ENCODE peak calls at places on chromosomes 2 and 18, in six cellular contexts. X is omental fat pad, N is tibial artery, Z is WTC11, C is IMR-90, G is hepatocyte. L is an unnamed sample.

GRCh38 chr18:73564073-73564472 is 583.6 kb downstream of the FBXO15 start:
- DNase-seq in G (peak), N (no peak), X (no peak), C (peak), Z (no peak), L (no peak)

GRCh38 chr18:38174594-38174993 is 609.0 kb upstream of the CELF4 start:
- DNase-seq in X (no peak), C (no peak), G (peak), Z (no peak), N (no peak), L (no peak)

GRCh38 chr2:218886461-218886947 is 5.9 kb downstream of the WNT10A start:
- DNase-seq in C (no peak), N (no peak), Z (no peak), G (no peak), X (no peak), L (no peak)

GRCh38 chr2:159226059-159226461 is 60.4 kb downstream of the WDSUB1 start:
- DNase-seq in N (no peak), X (no peak), C (peak), G (no peak), Z (no peak), L (no peak)

GRCh38 chr18:48959921-48960920 is 9.5 kb upstream of the SMAD7 start:
- DNase-seq in Z (peak), G (peak), C (peak), X (no peak), N (no peak), L (no peak)

GRCh38 chr2:41826921-41827320 is 220.9 kb upstream of the PKDCC start:
- DNase-seq in C (no peak), G (no peak), X (no peak), Z (no peak), N (no peak), L (no peak)

GRCh38 chr2:55080204-55080738 is 30.0 kb upstream of the RTN4 start:
- DNase-seq in N (no peak), Z (no peak), C (no peak), X (no peak), G (no peak), L (no peak)

GRCh38 chr2:125160947-125161346 is 1135.9 kb downstream of the CNTNAP5 start:
- DNase-seq in X (no peak), Z (no peak), G (no peak), N (no peak), C (no peak), L (no peak)

GRCh38 chr2:39156107-39156506 is 35.3 kb upstream of the SOS1 start:
- DNase-seq in C (peak), N (no peak), G (no peak), X (no peak), Z (no peak), L (no peak)

GRCh38 chr2:190050001-190050400 is 12.5 kb downstream of the MSTN start:
- DNase-seq in C (peak), N (no peak), G (no peak), Z (no peak), X (no peak), L (no peak)

GRCh38 chr2:160411167-160411566 is 82.4 kb downstream of the RBMS1 start:
- DNase-seq in G (no peak), N (no peak), X (no peak), Z (no peak), C (no peak), L (no peak)

GRCh38 chr2:20649586-20650375 is 1.1 kb downstream of the HS1BP3 start:
- DNase-seq in G (no peak), Z (no peak), C (no peak), N (no peak), X (no peak), L (no peak)

GRCh38 chr18:55199291-55199963 is 240.2 kb upstream of the CCDC68 start:
- DNase-seq in Z (no peak), C (no peak), N (no peak), X (no peak), G (no peak), L (no peak)

GRCh38 chr2:190537765-190538164 is 3.2 kb upstream of the NEMP2 start:
- DNase-seq in Z (no peak), G (no peak), C (peak), N (no peak), X (no peak), L (no peak)

GRCh38 chr2:189022002-189022401 is 47.8 kb downstream of the COL3A1 start:
- DNase-seq in C (peak), Z (no peak), X (no peak), N (no peak), G (peak), L (no peak)

GRCh38 chr2:193141998-193142397 is 947.3 kb upstream of the TMEFF2 start:
- DNase-seq in C (no peak), X (no peak), G (no peak), N (no peak), Z (no peak), L (no peak)

GRCh38 chr18:7890078-7890477 is 323.0 kb downstream of the PTPRM start:
- DNase-seq in N (no peak), G (no peak), Z (no peak), X (no peak), C (no peak), L (no peak)

GRCh38 chr2:227862227-227862740 is 9.1 kb upstream of the DAW1 start:
- DNase-seq in X (no peak), G (peak), N (no peak), C (peak), Z (no peak), L (no peak)

GRCh38 chr2:169118060-169118459 is 48.7 kb downstream of the DHRS9 start:
- DNase-seq in C (no peak), N (no peak), G (no peak), Z (no peak), X (no peak), L (no peak)

GRCh38 chr2:167550448-167550847 is 662.2 kb downstream of the XIRP2 start:
- DNase-seq in N (no peak), C (peak), Z (no peak), G (peak), X (no peak), L (no peak)

GRCh38 chr2:158473719-158474392 is 17.1 kb downstream of the PKP4 start:
- DNase-seq in X (no peak), G (no peak), N (no peak), Z (no peak), C (no peak), L (no peak)

GRCh38 chr2:11539317-11540147 is 5.7 kb downstream of the GREB1 start:
- DNase-seq in G (no peak), Z (no peak), X (no peak), N (no peak), C (no peak), L (no peak)

GRCh38 chr2:130882111-130882510 is 45.4 kb downstream of the ARHGEF4 start:
- DNase-seq in C (no peak), Z (no peak), N (no peak), G (no peak), X (no peak), L (no peak)

GRCh38 chr2:183532514-183532913 is 408.3 kb downstream of the NUP35 start:
- DNase-seq in Z (no peak), G (no peak), C (no peak), N (no peak), X (no peak), L (no peak)

GRCh38 chr18:7941533-7941932 is 374.4 kb downstream of the PTPRM start:
- DNase-seq in Z (no peak), G (no peak), C (no peak), N (no peak), X (no peak), L (no peak)

GRCh38 chr2:113978524-113979171 is 88.8 kb downstream of the ACTR3 start:
- DNase-seq in X (no peak), C (no peak), Z (no peak), N (no peak), G (no peak), L (no peak)

GRCh38 chr2:231701456-231702373 is 6.6 kb upstream of the PTMA start:
- DNase-seq in Z (no peak), X (no peak), C (peak), N (no peak), G (peak), L (no peak)

GRCh38 chr18:79400591-79401381 is 5.1 kb downstream of the NFATC1 start:
- DNase-seq in Z (no peak), G (no peak), N (no peak), C (no peak), X (no peak), L (no peak)

GRCh38 chr2:145752091-145752806 is 1232.3 kb upstream of the ZEB2 start:
- DNase-seq in Z (no peak), N (peak), X (no peak), C (peak), G (peak), L (no peak)

GRCh38 chr2:112713585-112713925 is 7.3 kb upstream of the NT5DC4 start:
- DNase-seq in Z (no peak), C (no peak), G (no peak), X (no peak), N (no peak), L (no peak)

GRCh38 chr2:190458352-190459107 is 50.4 kb downstream of the MFSD6 start:
- DNase-seq in X (no peak), G (no peak), C (no peak), N (no peak), Z (no peak), L (no peak)

GRCh38 chr18:12741351-12741750 is 38.5 kb downstream of the PSMG2 start:
- DNase-seq in N (no peak), Z (no peak), C (peak), G (no peak), X (no peak), L (no peak)

GRCh38 chr2:216519154-216519762 is 20.6 kb downstream of the RPL37A start:
- DNase-seq in N (no peak), G (peak), Z (peak), C (peak), X (peak), L (no peak)

GRCh38 chr18:3451166-3451988 is 1.4 kb downstream of the TGIF1 start:
- DNase-seq in G (peak), C (peak), Z (peak), X (peak), N (peak), L (peak)

GRCh38 chr2:174788291-174788929 is 24.1 kb upstream of the CHRNA1 start:
- DNase-seq in C (peak), X (no peak), N (no peak), Z (peak), G (no peak), L (no peak)

GRCh38 chr2:48900321-48901014 is 144.9 kb upstream of the LHCGR start:
- DNase-seq in Z (no peak), G (no peak), X (no peak), N (no peak), C (no peak), L (no peak)

GRCh38 chr2:25328152-25329085 is 13.3 kb downstream of the DNMT3A start:
- DNase-seq in X (no peak), G (no peak), N (no peak), C (no peak), Z (no peak), L (no peak)

GRCh38 chr18:47800192-47800591 is 130.3 kb downstream of the SMAD2 start:
- DNase-seq in G (no peak), X (no peak), C (no peak), N (no peak), Z (no peak), L (no peak)

DNA sequence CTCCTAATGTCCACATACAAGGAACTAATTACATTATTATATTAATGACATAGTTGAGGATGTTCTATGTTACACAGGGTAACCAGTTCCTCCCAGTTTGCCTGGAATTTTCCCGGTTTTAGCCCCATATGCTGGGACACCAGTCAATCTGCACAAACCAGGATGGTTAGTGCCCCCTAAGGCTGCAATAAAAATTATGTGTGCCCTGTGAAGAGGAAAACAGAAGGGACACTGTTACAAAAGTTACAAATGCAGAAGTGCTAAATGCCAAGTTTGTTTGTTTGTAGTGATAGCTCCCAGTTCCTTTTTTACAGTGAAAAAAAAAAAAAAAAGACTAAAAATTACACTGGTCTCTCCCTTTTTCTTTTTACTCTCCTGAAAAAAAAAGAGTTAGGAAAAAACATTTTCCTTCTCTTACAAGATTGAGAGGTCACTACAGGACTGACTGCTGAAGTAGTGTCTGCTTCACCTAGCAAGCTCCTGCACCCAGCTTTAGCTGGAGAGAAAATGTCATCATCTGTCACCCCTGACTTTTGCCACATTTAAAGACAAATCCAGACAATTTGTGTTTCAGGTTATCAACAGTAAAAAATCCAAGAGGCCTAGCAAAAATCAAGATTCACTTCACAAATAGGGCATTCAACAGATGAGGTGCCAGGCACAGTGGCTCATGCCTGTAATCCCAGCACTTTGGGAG is 3.2 kb downstream of the ANKRD44 start:
- DNase-seq in N (no peak), Z (no peak), G (no peak), C (no peak), X (no peak), L (no peak)
- TF ChIP-seq CTCF in N (no peak), Z (no peak), G (peak), C (no peak), X (no peak), L (no peak)

GRCh38 chr18:50143295-50143694 is 51.7 kb downstream of the MYO5B start:
- DNase-seq in G (no peak), N (no peak), Z (no peak), C (no peak), X (no peak), L (no peak)
- TF ChIP-seq CTCF in G (no peak), N (no peak), Z (no peak), C (no peak), X (no peak), L (no peak)

GRCh38 chr2:10028407-10028987 is 14.9 kb upstream of the KLF11 start:
- DNase-seq in X (no peak), Z (no peak), C (no peak), N (no peak), G (no peak), L (no peak)
- TF ChIP-seq CTCF in X (no peak), Z (no peak), C (no peak), N (no peak), G (no peak), L (no peak)

GRCh38 chr2:80340022-80340421 is 35.5 kb upstream of the LRRTM1 start:
- DNase-seq in X (no peak), N (no peak), G (no peak), C (no peak), Z (no peak), L (no peak)

GRCh38 chr2:80335411-80335810 is 30.9 kb upstream of the LRRTM1 start:
- DNase-seq in Z (no peak), N (no peak), G (no peak), X (no peak), C (no peak), L (no peak)

DNA sequence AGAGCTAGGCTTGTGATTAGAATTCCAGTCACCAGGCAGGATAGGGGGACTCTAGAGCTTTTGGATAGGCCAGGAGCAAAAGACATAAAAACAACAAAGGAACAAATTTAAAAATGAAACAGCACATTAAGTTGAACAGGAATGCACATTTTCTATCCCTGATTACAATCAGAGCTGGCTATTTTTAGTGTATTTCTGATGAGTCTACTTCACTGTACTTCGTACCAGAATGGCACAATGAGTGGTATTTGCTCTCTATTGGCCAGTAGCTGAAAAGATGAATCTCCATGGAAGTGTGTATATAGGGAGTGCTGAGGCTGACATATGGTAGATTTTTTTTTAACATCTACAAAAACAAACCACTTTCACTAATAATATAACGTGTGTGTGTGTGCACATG is 34.2 kb upstream of the LRRTM1 start:
- DNase-seq in C (no peak), G (no peak), N (no peak), Z (no peak), X (no peak), L (no peak)
- TF ChIP-seq CTCF in C (no peak), G (no peak), N (no peak), Z (no peak), X (no peak), L (no peak)

DNA sequence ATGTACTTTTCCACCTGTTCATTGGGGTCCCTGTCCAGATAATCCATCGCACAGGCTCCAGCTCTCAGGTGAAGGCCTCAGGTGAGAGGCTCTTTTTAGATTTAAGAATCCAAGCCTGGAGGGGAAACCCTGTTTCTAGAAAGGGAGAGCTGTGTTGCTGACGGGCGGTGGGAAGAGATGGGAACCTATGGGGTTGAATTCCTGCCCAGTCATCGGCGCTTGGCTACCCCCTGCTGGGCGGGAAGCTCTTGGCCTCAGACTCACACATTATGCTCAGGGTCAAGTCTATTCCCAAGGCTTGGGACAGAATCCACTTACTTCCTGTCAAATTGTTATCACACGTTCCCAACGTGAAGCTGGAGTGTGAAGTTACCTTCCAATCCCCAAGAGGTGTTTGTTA is 181.9 kb upstream of the ETAA1 start:
- DNase-seq in G (peak), C (peak), X (no peak), Z (peak), N (no peak), L (peak)
- TF ChIP-seq CTCF in G (peak), C (peak), X (no peak), Z (no peak), N (no peak), L (peak)

GRCh38 chr18:32439802-32440201 is 30.9 kb downstream of the GAREM1 start:
- DNase-seq in G (no peak), C (no peak), Z (peak), N (no peak), X (no peak), L (no peak)
- TF ChIP-seq CTCF in G (peak), C (peak), Z (no peak), N (no peak), X (no peak), L (no peak)

GRCh38 chr2:71285706-71286105 is 45.9 kb upstream of the ZNF638 start:
- DNase-seq in Z (no peak), G (no peak), N (no peak), C (no peak), X (no peak), L (no peak)

GRCh38 chr2:71283131-71283530 is 48.5 kb upstream of the ZNF638 start:
- DNase-seq in X (no peak), Z (no peak), G (no peak), C (no peak), N (no peak), L (no peak)

GRCh38 chr2:71281950-71282349 is 49.6 kb upstream of the ZNF638 start:
- DNase-seq in C (no peak), N (no peak), X (no peak), Z (no peak), G (no peak), L (no peak)

GRCh38 chr2:71277536-71278103 is 50.7 kb upstream of the PAIP2B start:
- DNase-seq in N (peak), G (peak), X (no peak), C (no peak), Z (peak), L (no peak)

GRCh38 chr2:71282493-71282892 is 49.1 kb upstream of the ZNF638 start:
- DNase-seq in C (no peak), N (no peak), Z (no peak), G (no peak), X (no peak), L (no peak)
- TF ChIP-seq CTCF in C (no peak), N (no peak), Z (no peak), G (no peak), X (no peak), L (no peak)

GRCh38 chr2:127575185-127575765 is 39.8 kb downstream of the MYO7B start:
- DNase-seq in G (no peak), X (no peak), C (no peak), N (no peak), Z (no peak), L (peak)
- TF ChIP-seq CTCF in G (no peak), X (no peak), C (no peak), N (no peak), Z (no peak), L (no peak)

DNA sequence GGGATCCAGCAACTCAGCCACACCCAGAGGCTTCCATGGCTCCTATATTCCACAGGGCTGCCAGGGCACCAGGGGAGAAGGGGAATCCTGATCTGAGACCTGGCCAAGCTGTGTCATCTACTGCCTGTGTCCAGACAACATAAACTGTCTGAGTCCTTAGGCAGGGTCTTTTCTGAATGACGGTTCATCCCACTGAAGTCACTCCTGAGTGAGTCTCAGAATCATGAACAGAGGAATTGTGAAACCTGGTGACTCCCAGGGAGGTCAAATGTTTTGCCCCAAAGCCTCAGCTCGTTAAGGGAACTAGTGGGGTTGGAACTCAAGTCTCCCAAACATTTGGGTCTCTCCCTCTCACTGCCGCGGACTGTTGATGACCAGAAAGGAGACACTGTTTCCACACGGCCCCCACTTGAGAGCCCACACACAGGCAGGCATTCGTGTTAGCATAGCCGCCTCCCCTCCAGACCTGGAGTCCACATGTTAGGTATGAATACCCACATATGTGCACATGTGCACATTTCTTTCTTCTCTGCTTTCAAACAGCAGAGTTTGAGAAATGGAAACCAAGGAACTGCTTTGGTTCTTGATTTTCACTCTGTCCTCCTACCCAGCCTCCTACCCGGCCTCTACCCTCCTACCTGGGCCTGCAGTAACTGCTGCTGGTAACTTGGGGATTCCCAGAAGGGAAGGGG is 124.9 kb upstream of the MSH6 start:
- DNase-seq in G (no peak), Z (no peak), N (no peak), X (no peak), C (no peak), L (no peak)
- TF ChIP-seq CTCF in G (no peak), Z (no peak), N (no peak), X (no peak), C (no peak), L (no peak)